ENCODE peak calls at places on chromosomes 3 and 15, in nine cellular contexts. G, K, C, X, N, Q, Z, D and U are unnamed samples.
A peak's percentile ranks its signal among the peaks of the same experiment; 100 is the strongest.

GRCh38 chr3:77323616-77324015 is 283.7 kb downstream of the ROBO2 start:
- DNase-seq in G (no peak), K (no peak), C (no peak), X (no peak), N (no peak), Q (peak; percentile 21), Z (no peak), D (no peak), U (no peak)

GRCh38 chr3:107753494-107753893 is 230.7 kb downstream of the BBX start:
- DNase-seq in G (peak; percentile 44), K (peak; percentile 5), C (peak; percentile 8), X (peak; percentile 24), N (no peak), Q (peak; percentile 47), Z (no peak), D (peak; percentile 60), U (peak; percentile 47)

GRCh38 chr3:49724586-49724985 is 835 bp upstream of the GMPPB start:
- DNase-seq in G (peak; percentile 14), K (no peak), C (no peak), X (peak; percentile 53), N (no peak), Q (no peak), Z (no peak), D (no peak), U (no peak)

GRCh38 chr3:55157736-55158135 is 229.9 kb upstream of the LRTM1 start:
- DNase-seq in G (no peak), K (no peak), C (no peak), X (no peak), N (no peak), Q (no peak), Z (no peak), D (no peak), U (no peak)

GRCh38 chr15:32901192-32901591 is 183.4 kb downstream of the GREM1 start:
- DNase-seq in G (no peak), K (no peak), C (no peak), X (no peak), N (no peak), Q (no peak), Z (no peak), D (no peak), U (no peak)

GRCh38 chr15:70417536-70417935 is 319.8 kb upstream of the TLE3 start:
- DNase-seq in G (no peak), K (no peak), C (no peak), X (no peak), N (no peak), Q (no peak), Z (no peak), D (no peak), U (no peak)

GRCh38 chr3:197354195-197355059 is 56.0 kb upstream of the DLG1 start:
- DNase-seq in G (no peak), K (no peak), C (no peak), X (peak; percentile 49), N (no peak), Q (no peak), Z (peak; percentile 11), D (no peak), U (no peak)

GRCh38 chr3:69209413-69209812 is 87.0 kb upstream of the LMOD3 start:
- DNase-seq in G (no peak), K (no peak), C (no peak), X (no peak), N (no peak), Q (no peak), Z (no peak), D (peak; percentile 8), U (no peak)

GRCh38 chr3:127488141-127488672 is 102.3 kb downstream of the TPRA1 start:
- DNase-seq in G (no peak), K (no peak), C (no peak), X (no peak), N (no peak), Q (no peak), Z (no peak), D (no peak), U (no peak)

GRCh38 chr3:38573111-38573510 is 76.4 kb downstream of the SCN5A start:
- DNase-seq in G (no peak), K (no peak), C (no peak), X (no peak), N (no peak), Q (no peak), Z (no peak), D (no peak), U (no peak)

GRCh38 chr3:140416686-140417085 is 261.2 kb upstream of the TRIM42 start:
- DNase-seq in G (no peak), K (no peak), C (no peak), X (no peak), N (no peak), Q (no peak), Z (no peak), D (no peak), U (no peak)

GRCh38 chr3:187728930-187729583 is 16.2 kb downstream of the BCL6 start:
- DNase-seq in G (no peak), K (no peak), C (no peak), X (no peak), N (no peak), Q (no peak), Z (no peak), D (no peak), U (no peak)

GRCh38 chr3:10667269-10667668 is 148.8 kb upstream of the SLC6A11 start:
- DNase-seq in G (no peak), K (no peak), C (no peak), X (no peak), N (no peak), Q (no peak), Z (peak; percentile 17), D (no peak), U (no peak)

GRCh38 chr3:135927170-135927569 is 38.4 kb upstream of the PPP2R3A start:
- DNase-seq in G (no peak), K (no peak), C (no peak), X (peak; percentile 36), N (no peak), Q (no peak), Z (no peak), D (no peak), U (no peak)

GRCh38 chr15:95085056-95085455 is 853.7 kb downstream of the MCTP2 start:
- DNase-seq in G (no peak), K (no peak), C (no peak), X (no peak), N (no peak), Q (no peak), Z (no peak), D (no peak), U (no peak)

GRCh38 chr3:133941390-133941789 is 45.7 kb upstream of the RAB6B start:
- DNase-seq in G (no peak), K (no peak), C (no peak), X (no peak), N (no peak), Q (no peak), Z (no peak), D (no peak), U (peak; percentile 54)

GRCh38 chr3:98901032-98901464 is 447 bp downstream of the DCBLD2 start:
- DNase-seq in G (peak; percentile 70), K (no peak), C (no peak), X (peak; percentile 77), N (peak; percentile 39), Q (peak; percentile 32), Z (no peak), D (peak; percentile 51), U (peak; percentile 70)

GRCh38 chr15:68126415-68126814 is 72.3 kb downstream of the PIAS1 start:
- DNase-seq in G (no peak), K (no peak), C (no peak), X (no peak), N (no peak), Q (no peak), Z (no peak), D (no peak), U (no peak)

GRCh38 chr15:40424483-40425115 is 16.2 kb upstream of the BAHD1 start:
- DNase-seq in G (no peak), K (no peak), C (no peak), X (no peak), N (no peak), Q (no peak), Z (no peak), D (no peak), U (no peak)

GRCh38 chr15:40428183-40428582 is 12.6 kb upstream of the BAHD1 start:
- DNase-seq in G (no peak), K (no peak), C (no peak), X (no peak), N (no peak), Q (no peak), Z (no peak), D (no peak), U (no peak)

GRCh38 chr15:40429068-40429707 is 11.6 kb upstream of the BAHD1 start:
- DNase-seq in G (no peak), K (no peak), C (no peak), X (no peak), N (no peak), Q (no peak), Z (no peak), D (no peak), U (no peak)

GRCh38 chr15:40425681-40426080 is 15.1 kb upstream of the BAHD1 start:
- DNase-seq in G (no peak), K (no peak), C (no peak), X (no peak), N (no peak), Q (no peak), Z (no peak), D (no peak), U (no peak)

GRCh38 chr15:40427188-40427587 is 13.6 kb upstream of the BAHD1 start:
- DNase-seq in G (no peak), K (no peak), C (no peak), X (no peak), N (peak; percentile 63), Q (no peak), Z (no peak), D (no peak), U (no peak)
- TF ChIP-seq CTCF in G (no peak), K (no peak), C (no peak), X (no peak), N (no peak), Q (no peak), Z (no peak), D (no peak), U (no peak)

DNA sequence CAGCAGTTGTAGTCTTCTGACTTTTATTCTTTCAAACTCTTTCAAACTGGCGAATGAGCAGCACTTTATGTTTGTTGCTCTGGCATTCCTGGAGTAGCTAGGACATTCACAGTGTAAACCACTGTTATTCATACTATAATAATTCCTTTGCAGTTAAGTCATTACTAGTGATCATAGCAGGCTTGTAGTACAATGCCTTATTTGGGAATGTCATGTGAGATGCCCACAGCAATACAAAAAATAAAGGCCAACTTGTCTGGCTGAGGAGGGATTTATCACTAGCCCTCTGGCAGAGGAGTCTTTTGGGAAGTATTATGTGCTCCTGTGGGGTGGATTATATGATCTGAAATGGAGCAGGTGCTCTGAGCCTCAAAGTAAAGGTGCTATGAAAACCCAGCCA is 197.2 kb downstream of the VGLL3 start:
- DNase-seq in G (no peak), K (no peak), C (no peak), X (no peak), N (no peak), Q (peak; percentile 3), Z (no peak), D (no peak), U (no peak)
- TF ChIP-seq MAX in G (no peak), K (no peak), C (no peak), X (no peak), N (no peak), Q (no peak), Z (no peak), D (no peak), U (no peak)

GRCh38 chr15:76987896-76988860 is 6.7 kb upstream of the PSTPIP1 start:
- DNase-seq in G (peak; percentile 8), K (no peak), C (no peak), X (no peak), N (peak; percentile 33), Q (no peak), Z (peak; percentile 90), D (peak; percentile 99), U (no peak)
- TF ChIP-seq CTCF in G (no peak), K (no peak), C (no peak), X (no peak), N (no peak), Q (no peak), Z (no peak), D (no peak), U (no peak)

GRCh38 chr3:181631901-181632300 is 79.8 kb upstream of the SOX2 start:
- DNase-seq in G (no peak), K (no peak), C (no peak), X (no peak), N (no peak), Q (no peak), Z (no peak), D (no peak), U (peak; percentile 92)
- TF ChIP-seq MAX in G (no peak), K (no peak), C (no peak), X (no peak), N (no peak), Q (no peak), Z (no peak), D (no peak), U (no peak)